ENCODE peak calls at places on chromosomes 16 and 17, in eight cellular contexts. One of them, this sample, is unnamed.

GRCh38 chr16:51445250-51445649 is 294.2 kb upstream of the SALL1 start:
- DNase-seq in activated naive CD4-positive, alpha-beta T cell treated with anti-CD3 and anti-CD28 coated beads for 36 hours: no peak
- DNase-seq in GM19239: no peak
- DNase-seq in DMS79: no peak
- DNase-seq in tibial artery: no peak
- DNase-seq in natural killer cell: no peak
- DNase-seq in left ventricle myocardium inferior: no peak
- DNase-seq in RPMI8226: no peak
- DNase-seq in this sample: no peak

GRCh38 chr17:82845163-82845807 is 5.5 kb upstream of the ZNF750 start:
- DNase-seq in activated naive CD4-positive, alpha-beta T cell treated with anti-CD3 and anti-CD28 coated beads for 36 hours: no peak
- DNase-seq in GM19239: no peak
- DNase-seq in DMS79: no peak
- DNase-seq in tibial artery: peak
- DNase-seq in natural killer cell: no peak
- DNase-seq in left ventricle myocardium inferior: peak
- DNase-seq in RPMI8226: no peak
- DNase-seq in this sample: no peak

GRCh38 chr17:65455972-65456343 is 105.5 kb downstream of the AXIN2 start:
- DNase-seq in activated naive CD4-positive, alpha-beta T cell treated with anti-CD3 and anti-CD28 coated beads for 36 hours: peak
- DNase-seq in GM19239: no peak
- DNase-seq in DMS79: peak
- DNase-seq in tibial artery: no peak
- DNase-seq in natural killer cell: no peak
- DNase-seq in left ventricle myocardium inferior: no peak
- DNase-seq in RPMI8226: peak
- DNase-seq in this sample: no peak

GRCh38 chr16:78993342-78993741 is 607.2 kb downstream of the MAF start:
- DNase-seq in activated naive CD4-positive, alpha-beta T cell treated with anti-CD3 and anti-CD28 coated beads for 36 hours: no peak
- DNase-seq in GM19239: no peak
- DNase-seq in DMS79: peak
- DNase-seq in tibial artery: no peak
- DNase-seq in natural killer cell: no peak
- DNase-seq in left ventricle myocardium inferior: peak
- DNase-seq in RPMI8226: no peak
- DNase-seq in this sample: no peak

GRCh38 chr16:27847030-27847550 is 216.4 kb downstream of the GSG1L start:
- DNase-seq in activated naive CD4-positive, alpha-beta T cell treated with anti-CD3 and anti-CD28 coated beads for 36 hours: no peak
- DNase-seq in GM19239: no peak
- DNase-seq in DMS79: no peak
- DNase-seq in tibial artery: no peak
- DNase-seq in natural killer cell: no peak
- DNase-seq in left ventricle myocardium inferior: no peak
- DNase-seq in RPMI8226: no peak
- DNase-seq in this sample: peak

GRCh38 chr16:13594798-13595197 is 325.2 kb upstream of the ERCC4 start:
- DNase-seq in activated naive CD4-positive, alpha-beta T cell treated with anti-CD3 and anti-CD28 coated beads for 36 hours: no peak
- DNase-seq in GM19239: no peak
- DNase-seq in DMS79: no peak
- DNase-seq in tibial artery: no peak
- DNase-seq in natural killer cell: no peak
- DNase-seq in left ventricle myocardium inferior: no peak
- DNase-seq in RPMI8226: no peak
- DNase-seq in this sample: no peak

GRCh38 chr17:3961564-3962047 is 2.6 kb downstream of the ATP2A3 start:
- DNase-seq in activated naive CD4-positive, alpha-beta T cell treated with anti-CD3 and anti-CD28 coated beads for 36 hours: peak
- DNase-seq in GM19239: no peak
- DNase-seq in DMS79: no peak
- DNase-seq in tibial artery: no peak
- DNase-seq in natural killer cell: no peak
- DNase-seq in left ventricle myocardium inferior: no peak
- DNase-seq in RPMI8226: peak
- DNase-seq in this sample: no peak

GRCh38 chr17:42027540-42027889 is 7.6 kb downstream of the NKIRAS2 start:
- DNase-seq in activated naive CD4-positive, alpha-beta T cell treated with anti-CD3 and anti-CD28 coated beads for 36 hours: no peak
- DNase-seq in GM19239: no peak
- DNase-seq in DMS79: no peak
- DNase-seq in tibial artery: no peak
- DNase-seq in natural killer cell: no peak
- DNase-seq in left ventricle myocardium inferior: no peak
- DNase-seq in RPMI8226: no peak
- DNase-seq in this sample: no peak

GRCh38 chr17:56723471-56723870 is 110.2 kb downstream of the C17orf67 start:
- DNase-seq in activated naive CD4-positive, alpha-beta T cell treated with anti-CD3 and anti-CD28 coated beads for 36 hours: no peak
- DNase-seq in GM19239: no peak
- DNase-seq in DMS79: no peak
- DNase-seq in tibial artery: no peak
- DNase-seq in natural killer cell: no peak
- DNase-seq in left ventricle myocardium inferior: no peak
- DNase-seq in RPMI8226: no peak
- DNase-seq in this sample: no peak

GRCh38 chr17:8073627-8074485 is 13.7 kb downstream of the ALOX12B start:
- DNase-seq in activated naive CD4-positive, alpha-beta T cell treated with anti-CD3 and anti-CD28 coated beads for 36 hours: peak
- DNase-seq in GM19239: peak
- DNase-seq in DMS79: peak
- DNase-seq in tibial artery: no peak
- DNase-seq in natural killer cell: peak
- DNase-seq in left ventricle myocardium inferior: peak
- DNase-seq in RPMI8226: peak
- DNase-seq in this sample: peak

GRCh38 chr17:68398731-68399637 is 58.3 kb downstream of the WIPI1 start:
- DNase-seq in activated naive CD4-positive, alpha-beta T cell treated with anti-CD3 and anti-CD28 coated beads for 36 hours: peak
- DNase-seq in GM19239: peak
- DNase-seq in DMS79: no peak
- DNase-seq in tibial artery: peak
- DNase-seq in natural killer cell: peak
- DNase-seq in left ventricle myocardium inferior: peak
- DNase-seq in RPMI8226: peak
- DNase-seq in this sample: peak

GRCh38 chr17:53168413-53168812 is 654.3 kb upstream of the KIF2B start:
- DNase-seq in activated naive CD4-positive, alpha-beta T cell treated with anti-CD3 and anti-CD28 coated beads for 36 hours: no peak
- DNase-seq in GM19239: no peak
- DNase-seq in DMS79: no peak
- DNase-seq in tibial artery: no peak
- DNase-seq in natural killer cell: no peak
- DNase-seq in left ventricle myocardium inferior: no peak
- DNase-seq in RPMI8226: no peak
- DNase-seq in this sample: no peak

This sample was measured in EL.